ENCODE peak calls at places on chromosomes 4 and X, in seven cellular contexts. Y, A, F, S, X, P and G are unnamed samples.

GRCh38 chrX:155864655-155865054 is 16.5 kb upstream of the VAMP7 start:
- DNase-seq in Y (no peak), A (no peak), F (no peak), S (no peak), X (no peak), P (no peak), G (no peak)

GRCh38 chr4:98794565-98795205 is 134.2 kb downstream of the EIF4E start:
- DNase-seq in Y (no peak), A (peak), F (no peak), S (no peak), X (peak), P (no peak), G (no peak)

GRCh38 chrX:39201305-39201990 is 400.2 kb downstream of the MID1IP1 start:
- DNase-seq in Y (no peak), A (no peak), F (no peak), S (no peak), X (peak), P (no peak), G (no peak)

GRCh38 chr4:68369474-68369805 is 19.6 kb upstream of the YTHDC1 start:
- DNase-seq in Y (no peak), A (no peak), F (no peak), S (no peak), X (peak), P (no peak), G (no peak)

GRCh38 chr4:1491630-1492457 is 85.6 kb upstream of the NKX1-1 start:
- DNase-seq in Y (peak), A (no peak), F (no peak), S (no peak), X (no peak), P (no peak), G (no peak)

GRCh38 chr4:87219648-87220093 is 747 bp downstream of the KLHL8 start:
- DNase-seq in Y (peak), A (peak), F (no peak), S (peak), X (peak), P (peak), G (peak)

GRCh38 chr4:102299708-102300107 is 45.6 kb downstream of the SLC39A8 start:
- DNase-seq in Y (no peak), A (peak), F (peak), S (no peak), X (peak), P (peak), G (no peak)

GRCh38 chr4:170243662-170244288 is 154.0 kb upstream of the AADAT start:
- DNase-seq in Y (no peak), A (no peak), F (no peak), S (no peak), X (no peak), P (no peak), G (no peak)

GRCh38 chr4:69830529-69831269 is 29.2 kb downstream of the SULT1E1 start:
- DNase-seq in Y (no peak), A (no peak), F (no peak), S (no peak), X (peak), P (no peak), G (no peak)

GRCh38 chr4:45741897-45742296 is 382.0 kb downstream of the GABRG1 start:
- DNase-seq in Y (no peak), A (peak), F (no peak), S (no peak), X (no peak), P (no peak), G (no peak)

GRCh38 chr4:175421506-175421905 is 390.6 kb downstream of the GPM6A start:
- DNase-seq in Y (no peak), A (no peak), F (no peak), S (no peak), X (peak), P (no peak), G (no peak)

GRCh38 chr4:15400911-15401671 is 26.7 kb upstream of the C1QTNF7 start:
- DNase-seq in Y (peak), A (no peak), F (peak), S (peak), X (peak), P (no peak), G (peak)

GRCh38 chrX:130725519-130725918 is 177.5 kb downstream of the ENOX2 start:
- DNase-seq in Y (no peak), A (no peak), F (no peak), S (no peak), X (no peak), P (no peak), G (no peak)

GRCh38 chr4:53498712-53499111 is 92.6 kb downstream of the LNX1 start:
- DNase-seq in Y (no peak), A (no peak), F (no peak), S (no peak), X (no peak), P (no peak), G (no peak)

GRCh38 chr4:22430626-22431025 is 85.2 kb downstream of the ADGRA3 start:
- DNase-seq in Y (no peak), A (no peak), F (no peak), S (no peak), X (no peak), P (no peak), G (no peak)

GRCh38 chr4:79576480-79576803 is 168.4 kb upstream of the GK2 start:
- DNase-seq in Y (no peak), A (peak), F (no peak), S (no peak), X (peak), P (peak), G (no peak)

GRCh38 chr4:165345663-165346417 is 18.4 kb downstream of the MSMO1 start:
- DNase-seq in Y (no peak), A (no peak), F (no peak), S (no peak), X (no peak), P (no peak), G (no peak)

GRCh38 chrX:101415180-101416130 is 7.4 kb downstream of the HNRNPH2 start:
- DNase-seq in Y (no peak), A (peak), F (peak), S (no peak), X (peak), P (peak), G (no peak)

GRCh38 chrX:19661977-19662376 is 146.7 kb upstream of the MAP3K15 start:
- DNase-seq in Y (no peak), A (no peak), F (no peak), S (no peak), X (no peak), P (no peak), G (no peak)

GRCh38 chrX:107742754-107743191 is 32.8 kb downstream of the TSC22D3 start:
- DNase-seq in Y (no peak), A (no peak), F (no peak), S (peak), X (no peak), P (no peak), G (no peak)

GRCh38 chr4:144399927-144400326 is 246.0 kb upstream of the HHIP start:
- DNase-seq in Y (no peak), A (no peak), F (no peak), S (no peak), X (peak), P (no peak), G (no peak)

GRCh38 chr4:24705016-24705753 is 90.2 kb upstream of the SOD3 start:
- DNase-seq in Y (no peak), A (no peak), F (no peak), S (no peak), X (no peak), P (no peak), G (no peak)

GRCh38 chr4:94208918-94209317 is 1.3 kb downstream of the SMARCAD1 start:
- DNase-seq in Y (no peak), A (no peak), F (no peak), S (no peak), X (no peak), P (no peak), G (no peak)

GRCh38 chrX:11437642-11438379 is 144.6 kb downstream of the AMELX start:
- DNase-seq in Y (peak), A (no peak), F (no peak), S (peak), X (peak), P (no peak), G (peak)

GRCh38 chrX:133273180-133273579 is 55.0 kb upstream of the TFDP3 start:
- DNase-seq in Y (no peak), A (no peak), F (no peak), S (no peak), X (no peak), P (no peak), G (no peak)

GRCh38 chrX:155263854-155264628 is at the start of gene RAB39B:
- DNase-seq in Y (peak), A (peak), F (peak), S (peak), X (peak), P (peak), G (peak)

DNA sequence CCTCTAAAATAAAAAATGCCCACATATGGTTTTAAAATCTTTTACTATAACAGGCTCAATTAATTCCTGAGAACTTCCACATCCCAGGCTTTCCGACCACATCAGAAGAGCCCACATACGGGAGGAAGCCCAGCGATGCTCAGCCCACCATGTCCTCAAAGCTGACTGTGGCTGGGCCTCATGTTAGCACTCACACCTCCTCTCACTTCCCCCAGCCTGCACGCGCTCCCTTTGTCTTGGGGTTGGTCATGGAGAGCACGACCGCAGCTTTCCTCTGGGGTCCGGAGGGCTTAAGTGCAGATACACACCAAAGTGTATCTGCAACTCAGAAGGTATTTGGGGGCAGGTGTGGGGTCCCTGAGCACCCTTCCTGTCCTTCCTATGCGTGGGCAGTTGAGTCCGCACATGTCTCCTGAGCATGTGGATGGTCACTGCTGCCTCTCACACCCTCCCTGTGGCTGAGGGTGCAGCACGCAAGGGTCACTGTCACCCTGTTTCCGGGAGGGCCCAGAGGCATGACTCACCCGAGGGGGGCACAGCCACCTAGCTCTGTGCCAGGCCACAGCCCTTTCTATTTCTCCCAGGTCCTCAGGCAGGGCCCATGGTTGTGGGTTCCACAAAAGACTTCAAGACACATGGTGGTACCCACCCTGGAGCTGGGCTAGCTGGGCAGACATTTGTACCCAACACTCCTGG is 21.2 kb downstream of the WDR1 start:
- DNase-seq in Y (no peak), A (no peak), F (no peak), S (peak), X (no peak), P (no peak), G (no peak)
- H3K27ac ChIP-seq in Y (peak), A (peak), F (peak), S (peak), X (peak), P (no peak), G (peak)

DNA sequence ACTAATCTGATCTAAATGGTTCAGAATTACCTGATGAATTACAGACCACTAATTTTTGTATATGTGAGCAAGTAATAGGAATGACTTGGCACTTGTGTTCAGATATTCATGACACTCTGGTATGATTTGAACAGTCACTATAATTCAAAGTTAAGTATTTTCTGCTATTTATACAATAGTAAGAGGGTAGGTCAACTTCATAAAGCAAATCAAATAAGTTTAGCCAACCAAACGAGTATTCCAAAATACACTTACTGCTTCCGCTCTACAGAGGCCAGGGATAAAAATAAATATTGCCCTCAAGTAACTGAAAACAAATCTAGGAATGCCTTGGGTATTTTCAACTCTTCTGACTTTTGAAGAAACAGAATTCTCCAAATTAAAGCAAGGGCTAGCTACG is 9.1 kb downstream of the EMCN start:
- DNase-seq in Y (no peak), A (no peak), F (no peak), S (no peak), X (no peak), P (no peak), G (no peak)
- H3K27ac ChIP-seq in Y (no peak), A (no peak), F (no peak), S (no peak), X (no peak), P (no peak), G (no peak)

DNA sequence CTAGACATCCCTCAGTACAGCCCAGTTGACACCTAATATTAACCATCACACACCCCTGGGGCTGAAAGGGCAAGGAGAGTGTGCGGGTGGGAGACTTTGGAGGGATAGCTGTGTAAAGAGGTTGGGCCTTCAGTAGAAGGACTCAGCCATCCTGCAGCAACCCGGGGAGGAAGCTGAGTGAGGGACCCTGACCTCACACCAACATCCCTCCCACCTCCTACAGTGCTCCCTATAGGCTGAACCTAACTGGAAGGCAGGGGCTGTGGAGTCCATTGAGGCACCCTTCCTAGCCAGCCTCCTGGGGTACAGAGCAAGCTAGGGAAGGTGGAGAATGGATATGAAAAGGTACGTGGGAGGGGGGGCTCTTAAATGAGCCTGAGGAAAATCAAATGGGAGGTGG is 276.3 kb downstream of the PTTG2 start:
- DNase-seq in Y (no peak), A (no peak), F (no peak), S (no peak), X (no peak), P (no peak), G (no peak)
- H3K27ac ChIP-seq in Y (no peak), A (no peak), F (no peak), S (no peak), X (no peak), P (no peak), G (no peak)

DNA sequence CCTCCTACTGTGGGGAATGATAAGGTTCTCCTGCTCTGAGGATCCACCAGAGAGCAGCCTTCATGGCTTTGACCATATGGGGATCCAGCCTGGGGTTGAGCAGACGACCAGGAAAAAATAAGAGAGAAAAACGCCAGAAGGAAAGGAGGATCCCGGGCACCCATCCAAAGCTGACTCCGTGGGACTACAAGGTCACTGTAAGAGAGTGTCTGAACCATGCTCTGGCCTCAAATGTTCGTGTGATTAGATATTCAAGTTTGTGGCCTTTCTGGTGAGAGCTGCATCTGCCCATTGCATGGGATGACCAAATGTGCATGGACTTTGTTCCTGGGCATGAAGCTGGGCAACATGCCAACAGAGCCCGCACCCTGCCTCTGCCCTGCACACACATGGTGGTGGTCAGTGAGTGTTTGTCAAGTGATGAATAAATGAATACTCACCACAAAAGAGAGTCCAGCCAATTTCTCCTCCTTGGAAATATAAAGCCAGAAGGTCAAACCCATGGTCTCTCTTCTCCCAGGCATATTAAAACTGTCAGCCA is 346.0 kb upstream of the GATB start:
- DNase-seq in Y (no peak), A (no peak), F (no peak), S (no peak), X (peak), P (no peak), G (no peak)
- H3K27ac ChIP-seq in Y (no peak), A (no peak), F (no peak), S (no peak), X (peak), P (no peak), G (peak)

GRCh38 chr4:184806246-184806550 is 19.6 kb downstream of the ACSL1 start:
- DNase-seq in Y (no peak), A (no peak), F (no peak), S (no peak), X (no peak), P (no peak), G (no peak)
- H3K27ac ChIP-seq in Y (peak), A (peak), F (no peak), S (peak), X (no peak), P (peak), G (peak)

GRCh38 chr4:13493793-13494192 is 9.7 kb upstream of the RAB28 start:
- DNase-seq in Y (no peak), A (no peak), F (no peak), S (no peak), X (no peak), P (no peak), G (no peak)
- H3K27ac ChIP-seq in Y (no peak), A (no peak), F (no peak), S (no peak), X (no peak), P (no peak), G (no peak)